ENCODE peak calls at places on chromosomes 1 and 21, in five cellular contexts. J is AG04450, M is DND-41, Y is colonic mucosa, K is pancreas. I is an unnamed sample. For H3K27me3, the result is how much of the 10 kb centered on the place peaks cover.

GRCh38 chr1:66532798-66533783 is 862 bp upstream of the SGIP1 start:
- DNase-seq in J (peak), M (no peak), Y (no peak), K (no peak), I (peak)

GRCh38 chr1:153779781-153780541 is 4.8 kb downstream of the SLC27A3 start:
- DNase-seq in J (no peak), M (no peak), Y (no peak), K (peak), I (no peak)

GRCh38 chr21:42956824-42957632 is 17.3 kb upstream of the PKNOX1 start:
- DNase-seq in J (no peak), M (no peak), Y (no peak), K (no peak), I (no peak)

GRCh38 chr1:76891931-76892330 is 24.7 kb downstream of the ST6GALNAC5 start:
- DNase-seq in J (peak), M (no peak), Y (no peak), K (no peak), I (no peak)

GRCh38 chr1:192793983-192794767 is 14.7 kb upstream of the RGS2 start:
- DNase-seq in J (no peak), M (no peak), Y (no peak), K (no peak), I (peak)

GRCh38 chr21:36040389-36040788 is 19.9 kb downstream of the SETD4 start:
- DNase-seq in J (no peak), M (no peak), Y (no peak), K (no peak), I (no peak)

GRCh38 chr1:24914226-24915069 is 15.6 kb downstream of the RUNX3 start:
- DNase-seq in J (no peak), M (no peak), Y (no peak), K (no peak), I (no peak)

GRCh38 chr1:234943801-234944402 is 184.7 kb downstream of the TOMM20 start:
- DNase-seq in J (no peak), M (no peak), Y (no peak), K (no peak), I (no peak)

GRCh38 chr1:241250465-241250864 is 106.5 kb downstream of the RGS7 start:
- DNase-seq in J (no peak), M (no peak), Y (peak), K (no peak), I (peak)

GRCh38 chr1:208775841-208776240 is 531.7 kb upstream of the PLXNA2 start:
- DNase-seq in J (no peak), M (no peak), Y (no peak), K (no peak), I (no peak)

GRCh38 chr1:47558601-47559593 is 121.1 kb downstream of the FOXD2 start:
- DNase-seq in J (no peak), M (no peak), Y (peak), K (peak), I (peak)

GRCh38 chr1:9593492-9594465 is 5.1 kb downstream of the TMEM201 start:
- DNase-seq in J (no peak), M (peak), Y (peak), K (peak), I (peak)

GRCh38 chr1:10610901-10611600 is 136.3 kb downstream of the PEX14 start:
- DNase-seq in J (no peak), M (no peak), Y (no peak), K (no peak), I (no peak)

GRCh38 chr1:60904079-60904852 is 178.1 kb upstream of the NFIA start:
- DNase-seq in J (no peak), M (no peak), Y (no peak), K (no peak), I (no peak)

GRCh38 chr21:40377135-40377534 is 469.8 kb downstream of the DSCAM start:
- DNase-seq in J (no peak), M (no peak), Y (no peak), K (no peak), I (no peak)

GRCh38 chr1:243421784-243422183 is 165.9 kb downstream of the SDCCAG8 start:
- DNase-seq in J (peak), M (peak), Y (peak), K (no peak), I (peak)

GRCh38 chr1:153648000-153648643 is 10.4 kb upstream of the SNAPIN start:
- DNase-seq in J (no peak), M (no peak), Y (no peak), K (no peak), I (no peak)

GRCh38 chr1:213327318-213327667 is 276.3 kb downstream of the RPS6KC1 start:
- DNase-seq in J (peak), M (no peak), Y (no peak), K (peak), I (no peak)

GRCh38 chr1:110302836-110303235 is 36.3 kb upstream of the RBM15 start:
- DNase-seq in J (no peak), M (no peak), Y (no peak), K (no peak), I (no peak)
- H3K27me3 ChIP-seq in J (under half), M (under half), Y (under half), K (under half), I (under half)

GRCh38 chr1:186498071-186498470 is 37.2 kb upstream of the PDC start:
- DNase-seq in J (no peak), M (no peak), Y (no peak), K (no peak), I (no peak)
- TF ChIP-seq CTCF in J (no peak), M (no peak), Y (no peak), K (no peak), I (no peak)

GRCh38 chr1:42340093-42340492 is 5.1 kb upstream of the FOXJ3 start:
- DNase-seq in J (no peak), M (no peak), Y (peak), K (peak), I (peak)
- H3K4me3 ChIP-seq in J (no peak), M (no peak), Y (no peak), K (no peak), I (no peak)

GRCh38 chr1:94257451-94257850 is 20.1 kb upstream of the ARHGAP29 start:
- DNase-seq in J (no peak), M (no peak), Y (no peak), K (no peak), I (no peak)

GRCh38 chr1:94260635-94261387 is 23.4 kb upstream of the ARHGAP29 start:
- DNase-seq in J (no peak), M (no peak), Y (no peak), K (no peak), I (no peak)

GRCh38 chr1:94258873-94259331 is 21.5 kb upstream of the ARHGAP29 start:
- DNase-seq in J (peak), M (no peak), Y (no peak), K (no peak), I (peak)

GRCh38 chr1:94255476-94255875 is 18.1 kb upstream of the ARHGAP29 start:
- DNase-seq in J (no peak), M (no peak), Y (no peak), K (no peak), I (peak)

GRCh38 chr1:94259635-94260289 is 22.4 kb upstream of the ARHGAP29 start:
- DNase-seq in J (no peak), M (no peak), Y (no peak), K (no peak), I (no peak)
- H3K27me3 ChIP-seq in J (under half), M (under half), Y (under half), K (under half), I (under half)

DNA sequence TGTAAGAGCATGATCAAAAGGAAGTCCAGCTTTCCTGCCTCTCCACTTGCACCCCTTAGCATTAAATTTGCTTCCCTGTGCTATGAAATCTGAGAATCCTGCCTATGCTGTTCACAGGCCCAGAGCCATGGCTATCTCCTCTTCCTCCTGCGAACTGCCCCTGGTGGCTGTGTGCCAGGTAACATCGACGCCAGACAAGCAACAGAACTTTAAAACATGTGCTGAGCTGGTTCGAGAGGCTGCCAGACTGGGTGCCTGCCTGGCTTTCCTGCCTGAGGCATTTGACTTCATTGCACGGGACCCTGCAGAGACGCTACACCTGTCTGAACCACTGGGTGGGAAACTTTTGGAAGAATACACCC is 1.1 kb downstream of the NIT1 start:
- DNase-seq in J (no peak), M (peak), Y (peak), K (peak), I (peak)
- TF ChIP-seq CTCF in J (no peak), M (peak), Y (no peak), K (no peak), I (no peak)

DNA sequence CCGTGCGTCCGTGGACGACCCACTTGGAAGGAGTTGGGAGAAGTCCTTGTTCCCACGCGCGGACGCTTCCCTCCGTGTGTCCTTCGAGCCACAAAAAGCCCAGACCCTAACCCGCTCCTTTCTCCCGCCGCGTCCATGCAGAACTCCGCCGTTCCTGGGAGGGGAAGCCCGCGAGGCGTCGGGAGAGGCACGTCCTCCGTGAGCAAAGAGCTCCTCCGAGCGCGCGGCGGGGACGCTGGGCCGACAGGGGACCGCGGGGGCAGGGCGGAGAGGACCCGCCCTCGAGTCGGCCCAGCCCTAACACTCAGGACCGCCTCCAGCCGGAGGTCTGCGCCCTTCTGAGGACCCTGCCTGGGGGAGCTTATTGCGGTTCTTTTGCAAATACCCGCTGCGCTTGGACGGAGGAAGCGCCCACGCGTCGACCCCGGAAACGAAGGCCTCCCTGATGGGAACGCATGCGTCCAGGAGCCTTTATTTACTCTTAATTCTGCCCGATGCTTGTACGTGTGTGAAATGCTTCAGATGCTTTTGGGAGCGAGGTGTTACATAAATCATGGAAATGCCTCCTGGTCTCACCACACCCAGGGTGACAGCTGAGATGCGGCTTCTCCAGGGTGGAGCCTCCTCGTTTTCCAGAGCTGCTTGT is 32.4 kb downstream of the PRMT2 start:
- DNase-seq in J (no peak), M (no peak), Y (no peak), K (no peak), I (peak)
- H3K4me3 ChIP-seq in J (peak), M (no peak), Y (peak), K (peak), I (peak)

DNA sequence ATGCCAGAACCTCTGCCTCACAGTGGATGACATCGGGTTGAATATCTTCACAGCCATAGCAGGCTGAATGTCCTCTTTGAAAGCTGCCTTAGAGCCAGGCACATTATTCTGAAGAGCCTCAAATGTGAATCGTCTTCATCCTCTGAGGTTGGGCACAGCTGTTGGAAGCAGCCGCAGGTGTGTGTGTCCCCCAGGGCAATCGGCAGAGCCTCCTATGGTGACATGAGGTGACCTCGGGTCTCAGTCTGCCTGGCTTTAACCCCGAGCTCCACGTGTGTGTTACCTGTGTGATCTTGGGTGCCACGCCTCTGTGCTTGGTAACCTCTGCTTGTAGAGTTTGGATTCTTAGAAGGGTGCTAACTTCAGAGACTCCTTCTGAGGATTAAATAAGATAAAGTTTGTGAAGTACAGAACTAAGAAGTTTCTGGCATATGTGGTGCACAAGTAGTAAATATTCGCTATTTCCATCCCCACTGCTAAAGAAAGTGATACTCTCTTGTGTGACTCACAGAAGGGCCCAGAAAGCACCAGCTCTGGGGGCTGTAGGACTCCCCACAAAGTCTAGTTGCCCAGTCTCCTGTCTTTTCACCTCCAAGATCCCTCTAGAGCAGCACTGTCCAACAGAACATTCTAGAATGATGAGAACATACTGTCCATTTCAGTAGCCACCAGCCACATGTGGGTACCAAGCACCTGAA is 500.9 kb downstream of the NPHP4 start:
- DNase-seq in J (no peak), M (no peak), Y (no peak), K (no peak), I (no peak)
- H3K27me3 ChIP-seq in J (under half), M (under half), Y (under half), K (under half), I (under half)